ENCODE peak calls at places on chromosomes 1 and 21, in eight cellular contexts. O, W, L, E, M, U, R and V are unnamed samples.

GRCh38 chr1:114468710-114469468 is 42.1 kb downstream of the TRIM33 start:
- DNase-seq in O (no peak), W (no peak), L (no peak), E (no peak), M (no peak), U (no peak), R (peak), V (peak)

GRCh38 chr1:247054992-247055415 is 23.6 kb downstream of the ZNF670 start:
- DNase-seq in O (peak), W (no peak), L (no peak), E (no peak), M (no peak), U (no peak), R (peak), V (peak)

GRCh38 chr21:45952974-45953373 is 28.6 kb upstream of the COL6A1 start:
- DNase-seq in O (no peak), W (no peak), L (no peak), E (no peak), M (no peak), U (no peak), R (no peak), V (no peak)

GRCh38 chr1:12604114-12604874 is 13.7 kb downstream of the DHRS3 start:
- DNase-seq in O (peak), W (peak), L (peak), E (peak), M (peak), U (peak), R (peak), V (peak)

GRCh38 chr1:62082456-62083363 is 111.9 kb upstream of the L1TD1 start:
- DNase-seq in O (peak), W (no peak), L (peak), E (peak), M (peak), U (no peak), R (peak), V (peak)

GRCh38 chr1:29120955-29121485 is 2.7 kb downstream of the TMEM200B start:
- DNase-seq in O (no peak), W (peak), L (peak), E (peak), M (peak), U (no peak), R (no peak), V (no peak)

GRCh38 chr1:30129421-30130055 is 593.8 kb downstream of the MATN1 start:
- DNase-seq in O (no peak), W (no peak), L (no peak), E (no peak), M (no peak), U (no peak), R (no peak), V (no peak)

GRCh38 chr1:109383850-109384249 is 13.9 kb downstream of the SORT1 start:
- DNase-seq in O (no peak), W (no peak), L (no peak), E (no peak), M (no peak), U (no peak), R (no peak), V (no peak)

GRCh38 chr1:159828176-159828575 is 1.5 kb downstream of the SLAMF8 start:
- DNase-seq in O (no peak), W (no peak), L (no peak), E (no peak), M (no peak), U (no peak), R (no peak), V (peak)

GRCh38 chr1:118555638-118556037 is 370.6 kb upstream of the SPAG17 start:
- DNase-seq in O (no peak), W (no peak), L (no peak), E (no peak), M (no peak), U (no peak), R (no peak), V (no peak)

GRCh38 chr1:76866566-76866965 is 714 bp upstream of the ST6GALNAC5 start:
- DNase-seq in O (peak), W (no peak), L (no peak), E (no peak), M (no peak), U (no peak), R (peak), V (no peak)

GRCh38 chr1:173688300-173688699 is 18.6 kb upstream of the ANKRD45 start:
- DNase-seq in O (no peak), W (no peak), L (no peak), E (no peak), M (no peak), U (no peak), R (no peak), V (no peak)

GRCh38 chr1:105636052-105636451 is 1420.4 kb upstream of the PRMT6 start:
- DNase-seq in O (no peak), W (no peak), L (no peak), E (no peak), M (no peak), U (no peak), R (no peak), V (no peak)

GRCh38 chr1:229272164-229273158 is 1.6 kb downstream of the RAB4A start:
- DNase-seq in O (peak), W (no peak), L (no peak), E (no peak), M (no peak), U (no peak), R (no peak), V (peak)

GRCh38 chr1:73765551-73766233 is 432.3 kb downstream of the LRRIQ3 start:
- DNase-seq in O (no peak), W (no peak), L (no peak), E (no peak), M (no peak), U (no peak), R (no peak), V (no peak)

GRCh38 chr21:42747267-42747701 is 93.9 kb downstream of the PDE9A start:
- DNase-seq in O (no peak), W (no peak), L (no peak), E (peak), M (no peak), U (no peak), R (no peak), V (no peak)

GRCh38 chr1:92096317-92096716 is 16.2 kb downstream of the BTBD8 start:
- DNase-seq in O (no peak), W (no peak), L (no peak), E (no peak), M (no peak), U (no peak), R (peak), V (peak)

GRCh38 chr1:55702064-55702463 is 486.9 kb upstream of the USP24 start:
- DNase-seq in O (peak), W (no peak), L (peak), E (peak), M (no peak), U (no peak), R (peak), V (peak)

GRCh38 chr1:47848985-47849610 is 148.1 kb downstream of the TRABD2B start:
- DNase-seq in O (no peak), W (no peak), L (no peak), E (no peak), M (no peak), U (no peak), R (no peak), V (no peak)

GRCh38 chr1:59856725-59857338 is 42.1 kb downstream of the HOOK1 start:
- DNase-seq in O (no peak), W (no peak), L (no peak), E (no peak), M (no peak), U (no peak), R (no peak), V (no peak)

GRCh38 chr1:209455133-209455532 is 128.4 kb upstream of the CAMK1G start:
- DNase-seq in O (no peak), W (no peak), L (no peak), E (no peak), M (no peak), U (no peak), R (peak), V (peak)

GRCh38 chr1:11444907-11445306 is 34.0 kb upstream of the DISP3 start:
- DNase-seq in O (no peak), W (no peak), L (no peak), E (no peak), M (no peak), U (no peak), R (no peak), V (no peak)

GRCh38 chr1:1893291-1893985 is 2.6 kb upstream of the GNB1 start:
- DNase-seq in O (no peak), W (no peak), L (no peak), E (peak), M (no peak), U (no peak), R (no peak), V (no peak)

GRCh38 chr1:27478098-27478497 is 11.9 kb downstream of the WASF2 start:
- DNase-seq in O (peak), W (no peak), L (no peak), E (no peak), M (no peak), U (no peak), R (no peak), V (no peak)

GRCh38 chr1:55472784-55473183 is 257.6 kb upstream of the USP24 start:
- DNase-seq in O (no peak), W (no peak), L (peak), E (no peak), M (no peak), U (no peak), R (peak), V (peak)

GRCh38 chr1:25003457-25004190 is 73.5 kb upstream of the RUNX3 start:
- DNase-seq in O (no peak), W (no peak), L (no peak), E (no peak), M (no peak), U (no peak), R (no peak), V (no peak)

GRCh38 chr1:44721521-44722361 is 9.2 kb downstream of the RNU5D-1 start:
- DNase-seq in O (no peak), W (no peak), L (peak), E (peak), M (peak), U (no peak), R (peak), V (peak)

GRCh38 chr21:43892984-43893535 is 28.0 kb downstream of the AGPAT3 start:
- DNase-seq in O (no peak), W (no peak), L (no peak), E (no peak), M (no peak), U (no peak), R (no peak), V (no peak)

GRCh38 chr21:30962013-30962412 is 76.3 kb downstream of the KRTAP19-8 start:
- DNase-seq in O (no peak), W (no peak), L (no peak), E (no peak), M (no peak), U (no peak), R (no peak), V (peak)

GRCh38 chr1:166169182-166169581 is 2.4 kb upstream of the FAM78B start:
- DNase-seq in O (no peak), W (no peak), L (no peak), E (no peak), M (no peak), U (no peak), R (no peak), V (no peak)

GRCh38 chr1:1431845-1432565 is 3.5 kb upstream of the VWA1 start:
- DNase-seq in O (no peak), W (no peak), L (no peak), E (peak), M (no peak), U (peak), R (no peak), V (no peak)

GRCh38 chr1:217605390-217605789 is 25.5 kb downstream of the GPATCH2 start:
- DNase-seq in O (peak), W (no peak), L (no peak), E (no peak), M (no peak), U (no peak), R (no peak), V (peak)

GRCh38 chr21:43882952-43883492 is 18.0 kb downstream of the AGPAT3 start:
- DNase-seq in O (no peak), W (no peak), L (no peak), E (no peak), M (no peak), U (no peak), R (no peak), V (no peak)

GRCh38 chr1:17653728-17654351 is 101.3 kb upstream of the ACTL8 start:
- DNase-seq in O (peak), W (no peak), L (peak), E (peak), M (no peak), U (peak), R (peak), V (peak)

GRCh38 chr21:22900511-22900910 is 1902.3 kb downstream of the NCAM2 start:
- DNase-seq in O (no peak), W (no peak), L (no peak), E (no peak), M (no peak), U (no peak), R (no peak), V (peak)

GRCh38 chr1:226655251-226656163 is 83.6 kb downstream of the ITPKB start:
- DNase-seq in O (no peak), W (no peak), L (no peak), E (peak), M (no peak), U (no peak), R (no peak), V (no peak)

GRCh38 chr1:47564570-47564969 is 126.7 kb downstream of the FOXD2 start:
- DNase-seq in O (no peak), W (no peak), L (no peak), E (peak), M (no peak), U (no peak), R (no peak), V (no peak)

GRCh38 chr1:100380635-100381034 is 28.3 kb downstream of the CDC14A start:
- DNase-seq in O (no peak), W (no peak), L (no peak), E (no peak), M (no peak), U (no peak), R (no peak), V (no peak)

GRCh38 chr1:202968895-202969295 is 1.8 kb upstream of the CYB5R1 start:
- DNase-seq in O (peak), W (no peak), L (peak), E (peak), M (no peak), U (peak), R (peak), V (peak)